ENCODE peak calls at places on chromosomes 11 and 22, in nine cellular contexts. One of them, this sample, is unnamed.

GRCh38 chr11:22702022-22702421 is 35.6 kb downstream of the GAS2 start:
- DNase-seq in K562: no peak
- DNase-seq in BJ: no peak
- DNase-seq in thoracic aorta: no peak
- DNase-seq in progenitor cell of endocrine pancreas: no peak
- DNase-seq in uterus: no peak
- DNase-seq in HFF-Myc: no peak
- DNase-seq in GM06990: no peak
- DNase-seq in fibroblast of lung: no peak
- DNase-seq in this sample: no peak

GRCh38 chr11:106468091-106468490 is 390.6 kb downstream of the AASDHPPT start:
- DNase-seq in K562: no peak
- DNase-seq in GM06990: no peak
- DNase-seq in BJ: no peak
- DNase-seq in thoracic aorta: no peak
- DNase-seq in progenitor cell of endocrine pancreas: no peak
- DNase-seq in fibroblast of lung: peak
- DNase-seq in HFF-Myc: no peak
- DNase-seq in uterus: no peak
- DNase-seq in this sample: no peak

GRCh38 chr22:48954781-48955311 is 872.8 kb downstream of the BRD1 start:
- DNase-seq in BJ: no peak
- DNase-seq in HFF-Myc: no peak
- DNase-seq in GM06990: no peak
- DNase-seq in thoracic aorta: no peak
- DNase-seq in uterus: no peak
- DNase-seq in progenitor cell of endocrine pancreas: no peak
- DNase-seq in fibroblast of lung: no peak
- DNase-seq in K562: peak
- DNase-seq in this sample: no peak

GRCh38 chr11:25065711-25066110 is 568.9 kb downstream of the LUZP2 start:
- DNase-seq in BJ: no peak
- DNase-seq in fibroblast of lung: peak
- DNase-seq in progenitor cell of endocrine pancreas: no peak
- DNase-seq in uterus: no peak
- DNase-seq in thoracic aorta: no peak
- DNase-seq in HFF-Myc: no peak
- DNase-seq in GM06990: no peak
- DNase-seq in K562: no peak
- DNase-seq in this sample: no peak

GRCh38 chr11:71298016-71298550 is 45.7 kb upstream of the SHANK2 start:
- DNase-seq in K562: no peak
- DNase-seq in thoracic aorta: no peak
- DNase-seq in GM06990: no peak
- DNase-seq in uterus: no peak
- DNase-seq in fibroblast of lung: no peak
- DNase-seq in progenitor cell of endocrine pancreas: no peak
- DNase-seq in HFF-Myc: no peak
- DNase-seq in BJ: no peak
- DNase-seq in this sample: no peak

GRCh38 chr22:21762712-21763581 is 27.4 kb upstream of the YPEL1 start:
- DNase-seq in uterus: no peak
- DNase-seq in thoracic aorta: no peak
- DNase-seq in BJ: no peak
- DNase-seq in HFF-Myc: no peak
- DNase-seq in GM06990: no peak
- DNase-seq in K562: no peak
- DNase-seq in fibroblast of lung: no peak
- DNase-seq in progenitor cell of endocrine pancreas: no peak
- DNase-seq in this sample: no peak

GRCh38 chr11:69949327-69949726 is 128.8 kb upstream of the ANO1 start:
- DNase-seq in GM06990: no peak
- DNase-seq in BJ: peak
- DNase-seq in progenitor cell of endocrine pancreas: no peak
- DNase-seq in fibroblast of lung: peak
- DNase-seq in HFF-Myc: no peak
- DNase-seq in uterus: no peak
- DNase-seq in thoracic aorta: peak
- DNase-seq in K562: peak
- DNase-seq in this sample: no peak

GRCh38 chr11:28858076-28858475 is 749.9 kb downstream of the METTL15 start:
- DNase-seq in fibroblast of lung: no peak
- DNase-seq in BJ: no peak
- DNase-seq in uterus: no peak
- DNase-seq in K562: no peak
- DNase-seq in GM06990: no peak
- DNase-seq in progenitor cell of endocrine pancreas: no peak
- DNase-seq in HFF-Myc: peak
- DNase-seq in thoracic aorta: no peak
- DNase-seq in this sample: no peak

GRCh38 chr22:29391546-29391945 is 3.2 kb upstream of the AP1B1 start:
- DNase-seq in progenitor cell of endocrine pancreas: no peak
- DNase-seq in thoracic aorta: no peak
- DNase-seq in fibroblast of lung: no peak
- DNase-seq in BJ: no peak
- DNase-seq in uterus: no peak
- DNase-seq in K562: no peak
- DNase-seq in GM06990: no peak
- DNase-seq in HFF-Myc: no peak
- DNase-seq in this sample: no peak

GRCh38 chr22:29393019-29393608 is 4.7 kb upstream of the AP1B1 start:
- DNase-seq in fibroblast of lung: no peak
- DNase-seq in HFF-Myc: no peak
- DNase-seq in GM06990: no peak
- DNase-seq in BJ: no peak
- DNase-seq in K562: no peak
- DNase-seq in uterus: no peak
- DNase-seq in thoracic aorta: no peak
- DNase-seq in progenitor cell of endocrine pancreas: no peak
- DNase-seq in this sample: no peak

GRCh38 chr22:29396126-29396525 is 7.8 kb upstream of the AP1B1 start:
- DNase-seq in BJ: no peak
- DNase-seq in thoracic aorta: no peak
- DNase-seq in GM06990: no peak
- DNase-seq in progenitor cell of endocrine pancreas: no peak
- DNase-seq in K562: no peak
- DNase-seq in HFF-Myc: no peak
- DNase-seq in fibroblast of lung: no peak
- DNase-seq in uterus: no peak
- DNase-seq in this sample: no peak

GRCh38 chr22:29397791-29398190 is 9.4 kb upstream of the AP1B1 start:
- DNase-seq in GM06990: no peak
- DNase-seq in uterus: no peak
- DNase-seq in HFF-Myc: no peak
- DNase-seq in progenitor cell of endocrine pancreas: no peak
- DNase-seq in BJ: no peak
- DNase-seq in thoracic aorta: no peak
- DNase-seq in fibroblast of lung: no peak
- DNase-seq in K562: no peak
- DNase-seq in this sample: no peak

DNA sequence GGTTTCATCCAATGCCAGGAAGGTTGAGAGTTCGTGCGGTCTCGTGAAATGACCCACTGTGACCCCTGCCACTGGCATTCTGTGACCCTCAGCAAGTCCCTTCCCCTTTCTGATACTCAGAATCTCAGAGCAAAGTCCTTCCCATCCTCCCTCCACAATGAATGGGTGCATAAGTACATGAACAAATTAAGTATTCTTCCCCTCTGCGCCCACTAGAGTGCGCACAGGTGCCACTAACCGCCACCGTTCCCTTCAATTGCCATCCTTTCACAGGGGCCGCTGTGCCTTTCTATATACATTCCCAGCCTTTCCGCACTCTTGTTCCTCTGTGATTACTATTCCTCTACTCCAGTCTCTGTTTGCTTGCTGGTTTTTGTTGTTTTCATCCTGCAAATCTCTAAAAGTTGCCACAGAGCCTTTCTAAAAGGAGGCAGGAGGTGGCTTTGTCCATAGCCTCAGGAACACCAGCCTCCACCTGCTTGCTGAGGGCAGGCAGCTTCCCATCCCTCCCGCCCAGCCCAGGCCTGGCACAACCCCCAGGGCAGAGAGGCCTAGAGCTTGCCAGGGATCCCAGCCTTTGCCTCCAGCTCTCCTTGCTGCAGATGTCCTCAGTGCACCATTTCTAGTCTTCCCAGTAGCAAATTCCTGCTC is 6.7 kb upstream of the AP1B1 start:
- DNase-seq in GM06990: peak
- DNase-seq in fibroblast of lung: peak
- DNase-seq in BJ: peak
- DNase-seq in progenitor cell of endocrine pancreas: peak
- DNase-seq in thoracic aorta: no peak
- DNase-seq in HFF-Myc: peak
- DNase-seq in uterus: peak
- DNase-seq in K562: peak
- DNase-seq in this sample: peak
- TF ChIP-seq CTCF in GM06990: peak
- TF ChIP-seq CTCF in fibroblast of lung: peak
- TF ChIP-seq CTCF in BJ: peak
- TF ChIP-seq CTCF in progenitor cell of endocrine pancreas: peak
- TF ChIP-seq CTCF in thoracic aorta: peak
- TF ChIP-seq CTCF in HFF-Myc: peak
- TF ChIP-seq CTCF in uterus: peak
- TF ChIP-seq CTCF in K562: peak
- TF ChIP-seq CTCF in this sample: peak

GRCh38 chr11:128587415-128587814 is at the start of gene ETS1:
- DNase-seq in thoracic aorta: no peak
- DNase-seq in fibroblast of lung: no peak
- DNase-seq in progenitor cell of endocrine pancreas: no peak
- DNase-seq in uterus: no peak
- DNase-seq in GM06990: no peak
- DNase-seq in BJ: no peak
- DNase-seq in HFF-Myc: no peak
- DNase-seq in K562: no peak
- DNase-seq in this sample: no peak

GRCh38 chr11:128585498-128586238 is 1.7 kb downstream of the ETS1 start:
- DNase-seq in BJ: no peak
- DNase-seq in uterus: no peak
- DNase-seq in thoracic aorta: no peak
- DNase-seq in fibroblast of lung: no peak
- DNase-seq in progenitor cell of endocrine pancreas: no peak
- DNase-seq in GM06990: no peak
- DNase-seq in K562: no peak
- DNase-seq in HFF-Myc: no peak
- DNase-seq in this sample: no peak

GRCh38 chr11:128589998-128590397 is 2.6 kb upstream of the ETS1 start:
- DNase-seq in progenitor cell of endocrine pancreas: no peak
- DNase-seq in K562: no peak
- DNase-seq in uterus: no peak
- DNase-seq in fibroblast of lung: no peak
- DNase-seq in HFF-Myc: no peak
- DNase-seq in thoracic aorta: no peak
- DNase-seq in GM06990: no peak
- DNase-seq in BJ: no peak
- DNase-seq in this sample: no peak

GRCh38 chr11:128586689-128587088 is 669 bp downstream of the ETS1 start:
- DNase-seq in progenitor cell of endocrine pancreas: no peak
- DNase-seq in HFF-Myc: no peak
- DNase-seq in fibroblast of lung: no peak
- DNase-seq in GM06990: no peak
- DNase-seq in BJ: no peak
- DNase-seq in uterus: no peak
- DNase-seq in thoracic aorta: no peak
- DNase-seq in K562: no peak
- DNase-seq in this sample: no peak

DNA sequence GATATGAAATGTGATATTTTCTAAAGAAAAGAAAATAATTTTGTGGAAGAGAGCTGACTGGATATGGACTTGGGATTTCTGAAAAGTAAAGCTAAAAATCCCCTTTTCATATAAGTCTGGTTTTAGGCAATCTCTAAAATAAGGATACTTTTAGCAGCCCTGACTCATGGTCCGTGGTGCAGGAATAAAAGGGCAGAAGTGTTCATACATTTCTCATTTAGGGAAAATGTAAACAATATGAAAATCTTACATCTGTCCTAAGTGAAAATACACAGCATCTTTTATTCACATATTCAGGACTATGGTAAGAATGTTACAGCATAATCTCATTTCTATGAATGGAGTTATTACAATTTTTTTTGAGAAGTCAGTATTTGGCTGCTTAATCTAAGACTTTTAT is 728 bp upstream of the ETS1 start:
- DNase-seq in K562: no peak
- DNase-seq in GM06990: no peak
- DNase-seq in uterus: no peak
- DNase-seq in thoracic aorta: no peak
- DNase-seq in HFF-Myc: no peak
- DNase-seq in progenitor cell of endocrine pancreas: no peak
- DNase-seq in fibroblast of lung: no peak
- DNase-seq in BJ: no peak
- DNase-seq in this sample: no peak
- TF ChIP-seq CTCF in K562: no peak
- TF ChIP-seq CTCF in GM06990: no peak
- TF ChIP-seq CTCF in uterus: no peak
- TF ChIP-seq CTCF in thoracic aorta: no peak
- TF ChIP-seq CTCF in HFF-Myc: no peak
- TF ChIP-seq CTCF in progenitor cell of endocrine pancreas: no peak
- TF ChIP-seq CTCF in fibroblast of lung: no peak
- TF ChIP-seq CTCF in BJ: no peak
- TF ChIP-seq CTCF in this sample: no peak

DNA sequence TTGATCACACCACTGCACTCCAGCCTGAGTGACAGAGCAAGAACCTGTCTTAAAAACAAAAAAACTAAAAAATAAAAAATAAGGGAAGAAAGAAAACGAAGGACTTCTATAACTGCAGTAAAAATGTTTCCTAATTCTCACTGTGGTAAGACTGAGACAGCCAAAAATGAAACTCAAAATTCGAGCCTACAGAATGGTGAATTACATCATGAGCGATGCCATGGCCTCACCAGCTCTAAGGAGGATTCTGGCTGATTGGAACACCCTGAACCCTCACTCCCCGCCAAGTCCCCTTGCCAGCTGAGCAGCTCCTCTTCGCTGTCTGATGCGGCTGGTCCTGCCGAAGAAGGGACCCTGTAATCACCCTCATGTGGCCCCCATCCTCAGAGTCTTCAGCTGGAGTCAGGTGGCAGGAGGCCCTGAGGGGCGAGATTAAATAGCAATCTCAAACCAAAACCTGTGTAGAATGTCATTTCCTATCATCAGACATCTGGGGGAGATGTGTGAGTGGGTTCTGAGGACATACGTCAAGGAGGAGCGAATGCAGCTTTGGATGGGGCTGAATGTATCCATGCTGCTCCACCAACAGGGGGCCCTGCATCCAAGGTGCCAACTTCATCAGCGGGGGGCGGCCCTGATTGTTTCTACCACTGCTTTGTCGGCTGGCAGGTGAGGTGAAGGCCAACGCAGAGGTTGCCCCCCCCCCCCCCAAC is 29.2 kb downstream of the PDGFB start:
- DNase-seq in fibroblast of lung: no peak
- DNase-seq in thoracic aorta: no peak
- DNase-seq in progenitor cell of endocrine pancreas: no peak
- DNase-seq in uterus: no peak
- DNase-seq in HFF-Myc: no peak
- DNase-seq in K562: peak
- DNase-seq in BJ: no peak
- DNase-seq in GM06990: no peak
- DNase-seq in this sample: no peak
- TF ChIP-seq CTCF in fibroblast of lung: peak
- TF ChIP-seq CTCF in thoracic aorta: no peak
- TF ChIP-seq CTCF in progenitor cell of endocrine pancreas: peak
- TF ChIP-seq CTCF in uterus: no peak
- TF ChIP-seq CTCF in HFF-Myc: peak
- TF ChIP-seq CTCF in K562: peak
- TF ChIP-seq CTCF in BJ: peak
- TF ChIP-seq CTCF in GM06990: peak
- TF ChIP-seq CTCF in this sample: no peak

DNA sequence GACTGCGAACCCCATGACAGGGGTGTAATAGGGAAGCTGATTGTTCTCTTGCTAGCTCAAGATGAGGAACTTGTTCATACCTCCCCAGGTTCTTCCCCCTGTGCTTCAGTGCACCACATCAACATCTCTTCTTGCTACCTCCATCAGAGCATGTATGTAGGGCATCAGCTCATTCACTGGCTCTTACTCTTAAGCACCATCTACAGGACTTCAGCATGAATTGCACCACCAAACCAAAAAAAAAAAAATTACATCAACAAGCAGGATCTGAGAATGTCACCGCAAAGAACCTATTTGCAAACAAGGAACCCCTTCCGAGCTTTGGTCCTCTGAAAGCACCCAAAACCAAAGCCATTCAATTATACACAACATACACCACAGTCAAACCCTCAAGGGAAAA is 2226.5 kb upstream of the RAG2 start:
- DNase-seq in progenitor cell of endocrine pancreas: no peak
- DNase-seq in HFF-Myc: no peak
- DNase-seq in K562: no peak
- DNase-seq in thoracic aorta: no peak
- DNase-seq in GM06990: no peak
- DNase-seq in BJ: no peak
- DNase-seq in uterus: no peak
- DNase-seq in fibroblast of lung: peak
- DNase-seq in this sample: no peak
- TF ChIP-seq CTCF in progenitor cell of endocrine pancreas: peak
- TF ChIP-seq CTCF in HFF-Myc: peak
- TF ChIP-seq CTCF in K562: no peak
- TF ChIP-seq CTCF in thoracic aorta: no peak
- TF ChIP-seq CTCF in GM06990: no peak
- TF ChIP-seq CTCF in BJ: peak
- TF ChIP-seq CTCF in uterus: no peak
- TF ChIP-seq CTCF in fibroblast of lung: peak
- TF ChIP-seq CTCF in this sample: no peak